ENCODE peak calls at places on chromosomes 5 and 9, in nine cellular contexts. V, C, Q, Z, E, G, B, D and J are unnamed samples.

GRCh38 chr9:72363226-72363625 is 1.8 kb downstream of the ZFAND5 start:
- DNase-seq in V (no peak), C (no peak), Q (no peak), Z (no peak), E (no peak), G (no peak), B (no peak), D (no peak), J (no peak)

GRCh38 chr9:122988141-122988540 is 45.3 kb upstream of the GPR21 start:
- DNase-seq in V (no peak), C (no peak), Q (no peak), Z (no peak), E (no peak), G (no peak), B (no peak), D (no peak), J (no peak)

GRCh38 chr5:96997265-96997859 is 61.5 kb downstream of the LNPEP start:
- DNase-seq in V (no peak), C (no peak), Q (no peak), Z (no peak), E (no peak), G (no peak), B (no peak), D (no peak), J (no peak)

GRCh38 chr5:155794801-155795200 is 532.2 kb upstream of the SGCD start:
- DNase-seq in V (no peak), C (no peak), Q (no peak), Z (no peak), E (no peak), G (no peak), B (no peak), D (no peak), J (no peak)

GRCh38 chr5:60977956-60978737 is 33.1 kb downstream of the NDUFAF2 start:
- DNase-seq in V (no peak), C (no peak), Q (no peak), Z (no peak), E (no peak), G (no peak), B (no peak), D (no peak), J (no peak)

GRCh38 chr9:4423207-4423610 is 67.1 kb upstream of the SLC1A1 start:
- DNase-seq in V (no peak), C (no peak), Q (no peak), Z (no peak), E (no peak), G (no peak), B (no peak), D (no peak), J (no peak)

GRCh38 chr5:17831279-17831678 is 197.0 kb downstream of the TAF11L14 start:
- DNase-seq in V (no peak), C (no peak), Q (no peak), Z (no peak), E (no peak), G (no peak), B (no peak), D (no peak), J (no peak)

GRCh38 chr9:82117025-82117424 is 128.5 kb downstream of the SPATA31D1 start:
- DNase-seq in V (no peak), C (no peak), Q (no peak), Z (no peak), E (peak), G (no peak), B (no peak), D (no peak), J (no peak)

GRCh38 chr9:2966846-2967372 is 123.0 kb upstream of the PUM3 start:
- DNase-seq in V (no peak), C (no peak), Q (no peak), Z (no peak), E (no peak), G (no peak), B (no peak), D (no peak), J (no peak)

GRCh38 chr5:58503634-58504033 is 12.4 kb downstream of the GAPT start:
- DNase-seq in V (no peak), C (no peak), Q (no peak), Z (no peak), E (no peak), G (no peak), B (no peak), D (no peak), J (no peak)

GRCh38 chr5:139426222-139426885 is 13.0 kb downstream of the DNAJC18 start:
- DNase-seq in V (no peak), C (peak), Q (no peak), Z (no peak), E (no peak), G (no peak), B (no peak), D (no peak), J (no peak)

GRCh38 chr9:137218754-137219271 is 3.2 kb downstream of the RNF208 start:
- DNase-seq in V (peak), C (no peak), Q (no peak), Z (peak), E (no peak), G (no peak), B (peak), D (no peak), J (no peak)

GRCh38 chr5:52864376-52864775 is 76.7 kb downstream of the ITGA1 start:
- DNase-seq in V (no peak), C (no peak), Q (no peak), Z (no peak), E (no peak), G (no peak), B (no peak), D (no peak), J (no peak)

GRCh38 chr5:154857091-154857533 is 1.3 kb upstream of the CNOT8 start:
- DNase-seq in V (peak), C (peak), Q (peak), Z (no peak), E (no peak), G (peak), B (no peak), D (no peak), J (peak)

GRCh38 chr9:131657456-131657855 is 82.4 kb downstream of the RAPGEF1 start:
- DNase-seq in V (no peak), C (no peak), Q (no peak), Z (peak), E (no peak), G (no peak), B (no peak), D (no peak), J (no peak)

GRCh38 chr5:19975795-19976194 is 12.2 kb downstream of the CDH18 start:
- DNase-seq in V (no peak), C (no peak), Q (no peak), Z (no peak), E (no peak), G (no peak), B (no peak), D (no peak), J (no peak)

GRCh38 chr5:33588654-33589372 is 148.0 kb downstream of the TARS1 start:
- DNase-seq in V (peak), C (no peak), Q (no peak), Z (no peak), E (no peak), G (no peak), B (peak), D (peak), J (peak)

GRCh38 chr5:160787247-160787646 is 64.8 kb downstream of the ATP10B start:
- DNase-seq in V (peak), C (no peak), Q (no peak), Z (peak), E (no peak), G (no peak), B (no peak), D (peak), J (no peak)

GRCh38 chr5:94941113-94941765 is 322.8 kb downstream of the SLF1 start:
- DNase-seq in V (no peak), C (no peak), Q (no peak), Z (no peak), E (no peak), G (no peak), B (no peak), D (no peak), J (no peak)

GRCh38 chr9:133184971-133185370 is 21.3 kb upstream of the GBGT1 start:
- DNase-seq in V (peak), C (no peak), Q (peak), Z (peak), E (peak), G (peak), B (peak), D (no peak), J (no peak)
- H3K4me3 ChIP-seq in V (no peak), C (no peak), Q (no peak), Z (no peak), E (no peak), G (no peak), B (no peak), D (no peak), J (no peak)

GRCh38 chr5:149414405-149415244 is 35.5 kb upstream of the IL17B start:
- DNase-seq in V (no peak), C (no peak), Q (peak), Z (no peak), E (peak), G (peak), B (no peak), D (no peak), J (no peak)
- TF ChIP-seq POLR2A in V (no peak), C (no peak), Q (no peak), Z (no peak), E (no peak), G (no peak), B (no peak), D (no peak), J (no peak)

GRCh38 chr9:128093016-128093415 is 25.0 kb downstream of the SLC25A25 start:
- DNase-seq in V (no peak), C (no peak), Q (no peak), Z (no peak), E (no peak), G (no peak), B (no peak), D (no peak), J (no peak)

GRCh38 chr9:128092199-128092977 is 24.4 kb downstream of the SLC25A25 start:
- DNase-seq in V (no peak), C (no peak), Q (no peak), Z (no peak), E (no peak), G (no peak), B (no peak), D (no peak), J (no peak)

GRCh38 chr9:128091144-128091543 is 23.1 kb downstream of the SLC25A25 start:
- DNase-seq in V (no peak), C (peak), Q (peak), Z (no peak), E (peak), G (peak), B (no peak), D (no peak), J (no peak)

GRCh38 chr9:128094166-128094949 is 26.3 kb downstream of the SLC25A25 start:
- DNase-seq in V (peak), C (peak), Q (peak), Z (peak), E (peak), G (peak), B (peak), D (peak), J (peak)

DNA sequence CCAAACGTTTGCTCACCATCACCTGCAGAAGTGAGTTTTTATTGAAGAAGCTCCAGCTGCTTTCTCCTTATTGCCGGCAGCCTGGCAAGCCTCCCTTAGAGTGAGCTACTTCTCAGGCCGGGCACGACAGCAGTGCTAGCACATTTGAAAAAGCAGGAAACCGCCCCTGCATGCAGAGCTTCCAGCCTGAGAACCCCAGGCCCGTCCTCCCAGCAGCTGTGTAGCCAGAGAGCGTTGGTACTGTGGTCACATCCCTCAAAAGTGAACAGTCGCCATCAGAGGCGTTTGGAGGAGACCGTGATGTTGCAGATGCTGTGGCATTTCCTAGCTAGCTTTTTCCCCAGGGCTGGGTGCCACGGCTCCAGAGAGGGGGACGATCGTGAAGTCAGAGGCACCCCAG is 23.5 kb downstream of the SLC25A25 start:
- DNase-seq in V (no peak), C (peak), Q (no peak), Z (no peak), E (no peak), G (no peak), B (no peak), D (peak), J (no peak)
- H3K4me3 ChIP-seq in V (no peak), C (no peak), Q (peak), Z (no peak), E (peak), G (peak), B (no peak), D (no peak), J (peak)

GRCh38 chr9:127568971-127569818 is 42.9 kb upstream of the STXBP1 start:
- DNase-seq in V (peak), C (peak), Q (peak), Z (peak), E (peak), G (peak), B (peak), D (peak), J (peak)
- TF ChIP-seq POLR2A in V (no peak), C (no peak), Q (peak), Z (peak), E (peak), G (no peak), B (peak), D (peak), J (no peak)

GRCh38 chr5:32332361-32332760 is 19.6 kb upstream of the MTMR12 start:
- DNase-seq in V (no peak), C (no peak), Q (no peak), Z (no peak), E (no peak), G (no peak), B (no peak), D (no peak), J (no peak)

GRCh38 chr5:32331927-32332274 is 19.2 kb upstream of the MTMR12 start:
- DNase-seq in V (no peak), C (no peak), Q (no peak), Z (no peak), E (no peak), G (no peak), B (no peak), D (no peak), J (no peak)

GRCh38 chr5:32330126-32330971 is 17.6 kb upstream of the MTMR12 start:
- DNase-seq in V (no peak), C (no peak), Q (no peak), Z (no peak), E (no peak), G (peak), B (no peak), D (no peak), J (peak)

GRCh38 chr5:32331217-32331926 is 18.6 kb upstream of the MTMR12 start:
- DNase-seq in V (peak), C (peak), Q (no peak), Z (peak), E (no peak), G (no peak), B (no peak), D (no peak), J (peak)

GRCh38 chr5:32329395-32329834 is 16.7 kb upstream of the MTMR12 start:
- DNase-seq in V (peak), C (no peak), Q (peak), Z (peak), E (no peak), G (no peak), B (peak), D (peak), J (peak)
- H3K4me3 ChIP-seq in V (no peak), C (no peak), Q (no peak), Z (no peak), E (no peak), G (no peak), B (no peak), D (no peak), J (no peak)